ENCODE peak calls at places on chromosomes 11 and 22, in ten cellular contexts. R is Panc1, E is T-helper 22 cell, F is fibroblast of pulmonary artery, P is glutamatergic neuron, Q is substantia nigra, L is GM20000, B is brain microvascular endothelial cell, W is A549, D is cardiac muscle cell. X is an unnamed sample.

GRCh38 chr11:97461044-97461880 is 1071.4 kb downstream of the JRKL start:
- DNase-seq in Q (no peak), E (no peak), D (no peak), P (no peak), B (no peak), R (no peak), F (no peak), L (no peak), W (no peak), X (no peak)

GRCh38 chr22:49946612-49947295 is 13.8 kb upstream of the PIM3 start:
- DNase-seq in F (no peak), L (no peak), R (no peak), D (no peak), P (no peak), B (no peak), Q (no peak), W (no peak), E (no peak), X (no peak)

GRCh38 chr11:102116453-102117205 is 6.4 kb downstream of the YAP1 start:
- DNase-seq in F (peak), R (no peak), B (no peak), D (peak), E (no peak), L (no peak), Q (no peak), W (peak), P (no peak), X (no peak)

GRCh38 chr11:103947566-103947919 is 88.9 kb upstream of the DDI1 start:
- DNase-seq in Q (no peak), R (no peak), B (no peak), W (no peak), L (no peak), D (peak), E (no peak), F (peak), P (no peak), X (peak)

GRCh38 chr22:50531546-50532352 is 1.9 kb upstream of the TYMP start:
- DNase-seq in R (no peak), Q (peak), F (peak), B (peak), P (peak), L (peak), W (peak), D (peak), E (peak), X (peak)

GRCh38 chr11:119471329-119471728 is 48.4 kb upstream of the THY1 start:
- DNase-seq in W (no peak), P (no peak), R (no peak), L (no peak), F (no peak), E (no peak), D (no peak), Q (no peak), B (no peak), X (no peak)

GRCh38 chr11:15687342-15687741 is 572.6 kb downstream of the INSC start:
- DNase-seq in E (no peak), L (no peak), F (no peak), P (no peak), Q (no peak), R (no peak), W (no peak), B (no peak), D (no peak), X (no peak)

GRCh38 chr11:10592331-10592730 is 23.9 kb upstream of the LYVE1 start:
- DNase-seq in E (no peak), P (no peak), R (no peak), W (no peak), L (no peak), B (peak), F (peak), Q (no peak), D (peak), X (peak)

GRCh38 chr22:23750744-23751440 is at the start of gene ZNF70:
- DNase-seq in Q (peak), L (peak), R (no peak), E (peak), F (peak), B (peak), D (peak), W (peak), P (peak), X (peak)

GRCh38 chr11:25970726-25971508 is 361.0 kb upstream of the ANO3 start:
- DNase-seq in B (no peak), L (no peak), D (no peak), F (no peak), W (peak), R (no peak), P (no peak), Q (no peak), E (no peak), X (peak)

GRCh38 chr22:17057959-17058814 is 26.6 kb upstream of the IL17RA start:
- DNase-seq in D (peak), P (peak), E (no peak), W (peak), B (peak), Q (peak), R (peak), L (peak), F (peak), X (peak)

GRCh38 chr22:19841641-19842385 is 12.9 kb downstream of the GNB1L start:
- DNase-seq in W (no peak), B (no peak), R (no peak), E (no peak), P (no peak), Q (no peak), F (no peak), D (no peak), L (no peak), X (no peak)

GRCh38 chr11:113436672-113437252 is 38.4 kb downstream of the DRD2 start:
- DNase-seq in P (peak), R (no peak), B (no peak), Q (no peak), F (no peak), D (no peak), E (no peak), L (no peak), W (no peak), X (no peak)

GRCh38 chr11:43123443-43123842 is 188.4 kb upstream of the API5 start:
- DNase-seq in B (no peak), W (no peak), L (no peak), D (no peak), P (no peak), F (no peak), Q (no peak), E (no peak), R (no peak), X (no peak)

X was measured in OCI-M1.